ENCODE peak calls at places on chromosomes 16 and 17, in four cellular contexts. One of them, this sample, is unnamed.

GRCh38 chr17:81493198-81494038 is 19.2 kb downstream of the ACTG1 start:
- DNase-seq in body of pancreas: no peak
- DNase-seq in cardiac fibroblast: no peak
- DNase-seq in H9: peak
- DNase-seq in this sample: no peak

GRCh38 chr17:54096216-54096615 is 273.5 kb downstream of the KIF2B start:
- DNase-seq in H9: no peak
- DNase-seq in body of pancreas: no peak
- DNase-seq in cardiac fibroblast: no peak
- DNase-seq in this sample: no peak

GRCh38 chr16:11205754-11206459 is 50.1 kb downstream of the SOCS1 start:
- DNase-seq in cardiac fibroblast: peak
- DNase-seq in H9: no peak
- DNase-seq in body of pancreas: no peak
- DNase-seq in this sample: peak

GRCh38 chr17:11803635-11804034 is 193.6 kb downstream of the ZNF18 start:
- DNase-seq in cardiac fibroblast: no peak
- DNase-seq in H9: no peak
- DNase-seq in body of pancreas: no peak
- DNase-seq in this sample: no peak

GRCh38 chr17:42632949-42633444 is 23.5 kb downstream of the TUBG1 start:
- DNase-seq in body of pancreas: peak
- DNase-seq in H9: no peak
- DNase-seq in cardiac fibroblast: no peak
- DNase-seq in this sample: no peak

GRCh38 chr17:33640629-33641028 is 347.5 kb upstream of the ASIC2 start:
- DNase-seq in cardiac fibroblast: no peak
- DNase-seq in body of pancreas: no peak
- DNase-seq in H9: peak
- DNase-seq in this sample: no peak

GRCh38 chr17:44219636-44220210 is at the start of gene UBTF:
- DNase-seq in H9: peak
- DNase-seq in body of pancreas: peak
- DNase-seq in cardiac fibroblast: peak
- DNase-seq in this sample: peak

GRCh38 chr16:54417384-54417783 is 130.8 kb upstream of the IRX3 start:
- DNase-seq in body of pancreas: no peak
- DNase-seq in H9: no peak
- DNase-seq in cardiac fibroblast: no peak
- DNase-seq in this sample: no peak

GRCh38 chr16:3950343-3951193 is 70.1 kb upstream of the CREBBP start:
- DNase-seq in body of pancreas: peak
- DNase-seq in cardiac fibroblast: peak
- DNase-seq in H9: no peak
- DNase-seq in this sample: peak

GRCh38 chr16:933581-933980 is 37.2 kb downstream of the LMF1 start:
- DNase-seq in cardiac fibroblast: no peak
- DNase-seq in H9: no peak
- DNase-seq in body of pancreas: no peak
- DNase-seq in this sample: no peak

GRCh38 chr17:34581446-34582184 is 2.2 kb downstream of the TMEM132E start:
- DNase-seq in body of pancreas: no peak
- DNase-seq in H9: peak
- DNase-seq in cardiac fibroblast: no peak
- DNase-seq in this sample: no peak

GRCh38 chr16:66476328-66477027 is 49.4 kb downstream of the BEAN1 start:
- DNase-seq in cardiac fibroblast: peak
- DNase-seq in H9: peak
- DNase-seq in body of pancreas: peak
- DNase-seq in this sample: peak

GRCh38 chr17:27625856-27626255 is 5.1 kb upstream of the LGALS9 start:
- DNase-seq in body of pancreas: no peak
- DNase-seq in H9: no peak
- DNase-seq in cardiac fibroblast: no peak
- DNase-seq in this sample: no peak

GRCh38 chr16:72645526-72645925 is 402.4 kb downstream of the ZFHX3 start:
- DNase-seq in cardiac fibroblast: no peak
- DNase-seq in body of pancreas: no peak
- DNase-seq in H9: no peak
- DNase-seq in this sample: no peak

GRCh38 chr17:65978881-65979280 is 213.1 kb downstream of the CEP112 start:
- DNase-seq in H9: no peak
- DNase-seq in body of pancreas: no peak
- DNase-seq in cardiac fibroblast: no peak
- DNase-seq in this sample: no peak

GRCh38 chr17:28612936-28613872 is 781 bp downstream of the RSKR start:
- DNase-seq in cardiac fibroblast: peak
- DNase-seq in body of pancreas: peak
- DNase-seq in H9: peak
- DNase-seq in this sample: peak

GRCh38 chr17:31902693-31903092 is 1.2 kb upstream of the UTP6 start:
- DNase-seq in cardiac fibroblast: no peak
- DNase-seq in body of pancreas: no peak
- DNase-seq in H9: no peak
- DNase-seq in this sample: no peak

GRCh38 chr16:4241601-4242270 is at the start of gene SRL:
- DNase-seq in body of pancreas: no peak
- DNase-seq in H9: no peak
- DNase-seq in cardiac fibroblast: no peak
- DNase-seq in this sample: no peak

GRCh38 chr16:31094088-31094423 is 541 bp downstream of the VKORC1 start:
- DNase-seq in cardiac fibroblast: no peak
- DNase-seq in body of pancreas: peak
- DNase-seq in H9: peak
- DNase-seq in this sample: peak

GRCh38 chr17:35846055-35846809 is 22.5 kb downstream of the HEATR9 start:
- DNase-seq in body of pancreas: no peak
- DNase-seq in H9: no peak
- DNase-seq in cardiac fibroblast: peak
- DNase-seq in this sample: no peak

GRCh38 chr16:9836118-9836736 is 346.0 kb downstream of the GRIN2A start:
- DNase-seq in H9: no peak
- DNase-seq in cardiac fibroblast: peak
- DNase-seq in body of pancreas: peak
- DNase-seq in this sample: peak

GRCh38 chr17:71530227-71530626 is 590.6 kb upstream of the SOX9 start:
- DNase-seq in cardiac fibroblast: no peak
- DNase-seq in body of pancreas: no peak
- DNase-seq in H9: no peak
- DNase-seq in this sample: no peak

GRCh38 chr16:22195695-22196558 is 10.2 kb upstream of the EEF2K start:
- DNase-seq in body of pancreas: peak
- DNase-seq in H9: peak
- DNase-seq in cardiac fibroblast: peak
- DNase-seq in this sample: peak

GRCh38 chr16:1181715-1182671 is 29.1 kb downstream of the CACNA1H start:
- DNase-seq in cardiac fibroblast: peak
- DNase-seq in H9: no peak
- DNase-seq in body of pancreas: peak
- DNase-seq in this sample: peak

GRCh38 chr16:77223184-77223583 is 24.0 kb downstream of the SYCE1L start:
- DNase-seq in cardiac fibroblast: no peak
- DNase-seq in body of pancreas: no peak
- DNase-seq in H9: peak
- DNase-seq in this sample: no peak

GRCh38 chr16:66926171-66926570 is 836 bp upstream of the RRAD start:
- DNase-seq in cardiac fibroblast: no peak
- DNase-seq in H9: no peak
- DNase-seq in body of pancreas: no peak
- DNase-seq in this sample: peak

GRCh38 chr17:82167028-82167427 is 45.6 kb downstream of the CCDC57 start:
- DNase-seq in cardiac fibroblast: no peak
- DNase-seq in H9: no peak
- DNase-seq in body of pancreas: no peak
- DNase-seq in this sample: no peak

GRCh38 chr17:29124135-29124930 is 55.9 kb downstream of the MYO18A start:
- DNase-seq in cardiac fibroblast: peak
- DNase-seq in H9: peak
- DNase-seq in body of pancreas: peak
- DNase-seq in this sample: peak

GRCh38 chr17:78484300-78485159 is 92.7 kb downstream of the DNAH17 start:
- DNase-seq in cardiac fibroblast: no peak
- DNase-seq in body of pancreas: no peak
- DNase-seq in H9: peak
- DNase-seq in this sample: peak

GRCh38 chr17:73371285-73371684 is 59.5 kb upstream of the CDC42EP4 start:
- DNase-seq in H9: no peak
- DNase-seq in body of pancreas: no peak
- DNase-seq in cardiac fibroblast: peak
- DNase-seq in this sample: peak

GRCh38 chr17:17537311-17538099 is 41.3 kb upstream of the RASD1 start:
- DNase-seq in cardiac fibroblast: peak
- DNase-seq in H9: no peak
- DNase-seq in body of pancreas: peak
- DNase-seq in this sample: no peak

GRCh38 chr17:72100445-72100844 is 20.4 kb upstream of the SOX9 start:
- DNase-seq in H9: no peak
- DNase-seq in cardiac fibroblast: no peak
- DNase-seq in body of pancreas: no peak
- DNase-seq in this sample: no peak

GRCh38 chr16:87138868-87139267 is 178.3 kb downstream of the C16orf95 start:
- DNase-seq in body of pancreas: no peak
- DNase-seq in H9: no peak
- DNase-seq in cardiac fibroblast: no peak
- DNase-seq in this sample: no peak

DNA sequence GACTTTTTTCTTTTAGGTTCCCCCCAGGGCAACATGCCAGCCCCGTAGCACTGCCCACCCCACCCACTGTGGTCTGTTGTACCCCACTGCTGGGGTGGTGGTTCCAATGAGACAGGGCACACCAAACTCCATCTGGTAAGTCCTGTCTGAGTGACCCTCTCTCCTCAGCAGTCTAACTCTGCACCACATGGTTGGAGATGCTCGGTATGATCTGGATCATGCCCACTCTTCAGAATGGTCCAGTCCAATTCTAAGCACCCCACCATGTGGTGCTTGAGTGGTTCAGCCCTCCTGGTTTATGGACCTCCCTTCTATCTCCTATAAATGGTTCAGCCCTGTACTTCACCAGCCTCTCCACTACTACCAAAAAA is 5.9 kb downstream of the KDM6B start:
- DNase-seq in H9: no peak
- DNase-seq in body of pancreas: no peak
- DNase-seq in cardiac fibroblast: peak
- DNase-seq in this sample: no peak
- TF ChIP-seq CTCF in H9: no peak
- TF ChIP-seq CTCF in body of pancreas: no peak
- TF ChIP-seq CTCF in cardiac fibroblast: no peak
- TF ChIP-seq CTCF in this sample: no peak

GRCh38 chr16:85167589-85168537 is 55.6 kb upstream of the CIBAR2 start:
- DNase-seq in H9: no peak
- DNase-seq in body of pancreas: no peak
- DNase-seq in cardiac fibroblast: no peak
- DNase-seq in this sample: no peak

GRCh38 chr16:85165781-85166180 is 53.5 kb upstream of the CIBAR2 start:
- DNase-seq in H9: no peak
- DNase-seq in cardiac fibroblast: no peak
- DNase-seq in body of pancreas: no peak
- DNase-seq in this sample: no peak

GRCh38 chr16:85164838-85165516 is 52.7 kb upstream of the CIBAR2 start:
- DNase-seq in cardiac fibroblast: no peak
- DNase-seq in H9: no peak
- DNase-seq in body of pancreas: no peak
- DNase-seq in this sample: no peak

GRCh38 chr16:85166699-85167588 is 54.7 kb upstream of the CIBAR2 start:
- DNase-seq in body of pancreas: peak
- DNase-seq in cardiac fibroblast: no peak
- DNase-seq in H9: no peak
- DNase-seq in this sample: peak

DNA sequence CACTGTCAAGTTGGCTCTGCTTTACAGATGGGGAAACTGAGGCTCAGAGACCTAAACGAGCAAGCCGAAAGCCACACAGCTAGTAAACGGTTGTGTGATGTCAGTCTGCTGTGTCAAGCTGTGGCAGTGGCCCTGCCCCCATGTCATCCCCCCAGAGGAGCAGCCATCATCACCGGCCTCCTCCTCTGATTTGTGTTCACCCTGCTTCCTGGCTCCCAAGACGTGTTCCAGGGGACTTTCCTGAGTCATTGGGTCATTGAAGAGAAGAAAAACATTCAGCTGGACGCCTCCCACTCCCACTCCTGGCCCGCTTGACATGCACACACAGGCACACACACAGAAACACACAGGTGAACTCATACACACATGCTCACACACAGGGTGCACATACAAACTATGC is 54.0 kb upstream of the CIBAR2 start:
- DNase-seq in H9: no peak
- DNase-seq in body of pancreas: no peak
- DNase-seq in cardiac fibroblast: no peak
- DNase-seq in this sample: no peak
- TF ChIP-seq CTCF in H9: no peak
- TF ChIP-seq CTCF in body of pancreas: no peak
- TF ChIP-seq CTCF in cardiac fibroblast: no peak
- TF ChIP-seq CTCF in this sample: no peak

GRCh38 chr17:79741751-79742588 is 11.2 kb downstream of the ENPP7 start:
- DNase-seq in cardiac fibroblast: peak
- DNase-seq in H9: peak
- DNase-seq in body of pancreas: peak
- DNase-seq in this sample: peak
- TF ChIP-seq CTCF in cardiac fibroblast: peak
- TF ChIP-seq CTCF in H9: peak
- TF ChIP-seq CTCF in body of pancreas: peak
- TF ChIP-seq CTCF in this sample: peak

DNA sequence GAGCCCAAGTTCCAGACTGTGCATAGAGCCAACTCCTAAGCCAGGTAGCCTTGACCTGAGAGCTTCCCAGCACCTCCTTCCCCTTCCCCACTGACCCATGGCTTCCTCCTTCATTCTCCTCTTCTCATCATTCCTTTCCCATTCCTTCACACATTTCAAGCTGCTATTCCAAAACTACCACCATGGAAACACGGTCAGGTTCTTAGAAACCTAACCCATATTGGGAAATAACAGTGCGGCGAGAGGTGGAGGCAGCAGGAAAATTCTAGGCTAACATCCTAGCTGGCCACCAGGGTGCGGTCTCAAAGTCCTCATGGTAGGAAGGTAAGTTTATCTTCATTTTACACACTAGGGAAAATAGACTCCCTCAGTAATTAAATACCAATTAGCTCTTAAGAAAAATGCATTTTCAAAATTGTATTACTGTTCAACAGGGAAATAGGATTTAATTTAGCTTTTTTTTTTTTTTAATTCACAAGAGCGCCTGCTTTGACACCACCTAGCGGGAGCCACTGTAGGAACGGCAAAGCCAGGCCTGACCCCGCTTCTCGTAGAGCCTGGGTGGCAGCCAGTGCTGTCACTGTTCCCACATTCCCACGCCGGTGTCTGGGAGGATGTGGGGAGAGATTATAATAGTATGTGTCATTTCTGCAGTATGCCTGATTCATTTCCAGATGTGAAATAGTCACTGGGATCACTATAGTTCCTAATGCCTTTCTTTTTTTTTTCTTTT is 14.0 kb upstream of the SPHK1 start:
- DNase-seq in cardiac fibroblast: peak
- DNase-seq in body of pancreas: peak
- DNase-seq in H9: no peak
- DNase-seq in this sample: peak
- TF ChIP-seq CTCF in cardiac fibroblast: peak
- TF ChIP-seq CTCF in body of pancreas: peak
- TF ChIP-seq CTCF in H9: peak
- TF ChIP-seq CTCF in this sample: peak

This sample was measured in Calu3.